ENCODE peak calls at places on chromosomes 16 and 17, in four cellular contexts. B is MM.1S, Y is astrocyte, D is HepG2. O is an unnamed sample.

GRCh38 chr16:1275791-1276579 is 20.1 kb downstream of the TPSD1 start:
- DNase-seq in Y (no peak), D (no peak), B (no peak), O (peak)

GRCh38 chr16:14150796-14151195 is 79.7 kb downstream of the MRTFB start:
- DNase-seq in D (no peak), Y (no peak), B (no peak), O (no peak)

GRCh38 chr17:16150251-16150859 is 65.0 kb downstream of the NCOR1 start:
- DNase-seq in D (no peak), Y (peak), B (no peak), O (no peak)

GRCh38 chr16:642189-643049 is 791 bp downstream of the MCRIP2 start:
- DNase-seq in B (peak), Y (no peak), D (peak), O (peak)

GRCh38 chr16:77171750-77172635 is 19.0 kb upstream of the MON1B start:
- DNase-seq in B (peak), Y (peak), D (peak), O (peak)

GRCh38 chr17:48997103-48997826 is at the start of gene IGF2BP1:
- DNase-seq in Y (no peak), D (peak), B (no peak), O (peak)

GRCh38 chr17:55233840-55234239 is 30.9 kb upstream of the HLF start:
- DNase-seq in D (no peak), B (no peak), Y (no peak), O (no peak)

GRCh38 chr16:32116080-32116479 is 137.0 kb upstream of the TP53TG3D start:
- DNase-seq in D (no peak), Y (no peak), B (peak), O (no peak)

GRCh38 chr16:12539185-12539929 is 264.3 kb downstream of the CPPED1 start:
- DNase-seq in Y (peak), B (no peak), D (no peak), O (no peak)

GRCh38 chr17:601462-602303 is 113.0 kb downstream of the VPS53 start:
- DNase-seq in Y (peak), B (no peak), D (no peak), O (peak)

GRCh38 chr17:602436-602835 is 112.2 kb downstream of the VPS53 start:
- DNase-seq in B (no peak), D (no peak), Y (no peak), O (no peak)

GRCh38 chr17:596287-596686 is 118.4 kb downstream of the VPS53 start:
- DNase-seq in D (no peak), B (no peak), Y (no peak), O (peak)

GRCh38 chr17:600576-601301 is 113.9 kb downstream of the VPS53 start:
- DNase-seq in D (no peak), B (no peak), Y (peak), O (peak)

DNA sequence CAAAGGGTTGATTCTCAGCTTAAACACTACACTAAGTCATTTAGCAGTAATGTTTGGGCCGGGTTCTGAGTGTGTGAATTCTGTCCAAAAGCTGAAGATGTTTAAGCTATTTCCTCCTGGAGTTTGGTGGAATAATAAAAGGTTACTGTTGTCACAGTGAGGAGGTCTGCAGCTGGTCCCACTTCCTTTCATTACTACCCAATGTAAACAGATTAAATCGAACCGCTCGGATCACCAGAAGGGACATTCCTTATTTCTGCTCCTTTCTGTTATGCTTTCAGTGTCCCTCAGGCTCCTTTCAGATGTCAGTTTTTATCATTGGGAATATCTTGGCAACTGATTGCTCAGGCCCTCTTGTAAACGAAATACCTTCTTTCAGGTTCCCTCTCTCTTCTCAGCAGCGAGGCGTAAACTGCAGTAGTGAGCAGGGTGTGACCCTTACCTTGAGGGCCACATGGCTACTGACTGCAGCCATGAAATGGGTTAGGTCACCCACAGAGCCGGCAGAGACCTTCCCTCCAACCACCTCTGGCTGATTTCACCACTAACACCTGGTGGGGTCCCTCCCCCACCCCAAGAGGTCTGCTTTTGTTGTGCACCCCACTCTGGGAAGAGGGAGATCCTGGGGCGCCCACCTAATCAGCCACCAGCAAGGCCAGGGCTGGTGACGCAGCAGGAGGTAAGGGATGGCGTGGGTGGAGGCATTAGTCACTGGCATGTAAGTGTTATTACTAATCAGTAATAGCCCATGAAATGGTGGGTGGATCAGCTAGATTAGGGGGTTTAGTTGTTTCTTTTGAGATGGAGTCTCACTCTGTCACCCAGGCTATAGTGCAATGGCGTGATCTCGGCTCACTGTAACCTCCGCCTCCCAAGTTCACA is 117.6 kb downstream of the VPS53 start:
- DNase-seq in B (no peak), D (no peak), Y (peak), O (peak)
- H3K27ac ChIP-seq in B (no peak), D (no peak), Y (peak), O (peak)

GRCh38 chr17:67165201-67165600 is 79.8 kb downstream of the HELZ start:
- DNase-seq in B (no peak), Y (no peak), D (no peak), O (no peak)
- H2AFZ ChIP-seq in B (no peak), Y (no peak), D (no peak), O (no peak)

DNA sequence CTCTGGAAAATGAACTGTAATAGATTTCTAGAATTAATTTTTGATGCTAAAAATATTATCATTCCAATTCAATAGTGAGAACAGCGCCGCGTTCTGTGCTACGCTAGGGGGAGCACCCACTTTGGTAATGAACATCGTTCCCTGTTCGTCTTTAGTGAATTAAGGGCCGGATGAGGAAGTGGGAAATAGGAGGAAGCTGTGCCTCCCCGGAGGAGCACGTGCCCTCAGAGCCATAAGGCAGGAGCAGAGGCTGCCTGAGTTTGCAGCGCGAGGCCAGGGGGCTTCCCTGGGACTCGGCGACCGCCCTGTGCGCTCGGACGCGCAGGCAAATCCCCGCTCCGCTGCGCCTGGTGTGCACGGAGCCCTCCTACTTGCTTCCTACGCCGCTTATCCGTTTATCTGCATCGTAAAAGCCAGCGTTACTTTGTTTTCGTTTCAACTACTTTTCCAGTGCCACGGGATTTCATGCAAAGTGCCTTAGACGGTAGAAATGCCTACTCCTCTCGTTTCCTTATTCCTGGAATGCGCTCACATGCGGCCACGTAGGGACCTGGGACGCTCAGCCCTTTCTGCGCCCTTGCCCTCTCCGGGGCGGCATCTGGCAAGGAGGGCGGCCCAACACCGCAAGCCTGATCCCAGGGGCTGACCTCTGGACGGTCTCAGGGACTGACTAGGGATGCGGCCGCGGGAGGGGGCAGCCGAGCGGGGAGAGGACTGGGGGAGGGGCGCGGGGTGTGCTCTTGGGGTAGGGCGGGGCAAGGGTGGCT is 76.4 kb downstream of the KCNJ12 start:
- DNase-seq in Y (peak), B (no peak), D (peak), O (peak)
- H3K27ac ChIP-seq in Y (no peak), B (no peak), D (no peak), O (no peak)

GRCh38 chr17:40960144-40960543 is 6.6 kb downstream of the KRT39 start:
- DNase-seq in Y (no peak), B (no peak), D (no peak), O (no peak)

GRCh38 chr17:40966848-40967247 is at the start of gene KRT39:
- DNase-seq in B (no peak), D (no peak), Y (no peak), O (no peak)

GRCh38 chr17:40962059-40962561 is 4.6 kb downstream of the KRT39 start:
- DNase-seq in D (no peak), Y (no peak), B (peak), O (no peak)

GRCh38 chr17:40961586-40961985 is 5.2 kb downstream of the KRT39 start:
- DNase-seq in B (no peak), Y (no peak), D (no peak), O (no peak)

GRCh38 chr17:40963838-40964237 is 2.9 kb downstream of the KRT39 start:
- DNase-seq in D (no peak), B (peak), Y (no peak), O (no peak)
- H2AFZ ChIP-seq in D (no peak), B (no peak), Y (no peak), O (peak)

DNA sequence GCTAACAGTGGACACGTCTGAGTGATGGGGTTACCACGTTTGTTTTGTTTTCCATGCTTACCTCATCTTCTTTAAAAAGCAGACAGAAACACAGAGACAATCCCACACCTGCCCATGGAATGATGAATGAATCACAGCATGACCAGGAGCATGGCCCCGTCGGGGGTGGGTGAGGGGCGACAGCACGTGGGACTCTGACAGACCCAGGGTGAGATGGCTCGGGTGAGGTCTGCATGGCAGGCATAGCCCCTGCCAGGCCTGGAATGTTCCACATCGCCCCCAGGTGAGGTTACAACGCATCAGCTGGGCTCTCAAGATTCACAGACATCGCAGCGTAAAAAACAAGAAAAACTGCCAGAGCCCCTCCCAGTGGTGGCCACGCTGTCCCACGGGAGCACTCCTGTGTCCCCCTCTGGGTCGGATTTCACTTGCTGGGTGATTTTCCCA is 18.1 kb downstream of the SLC7A5 start:
- DNase-seq in B (no peak), D (no peak), Y (no peak), O (peak)
- H3K27ac ChIP-seq in B (no peak), D (peak), Y (no peak), O (peak)

GRCh38 chr17:77746391-77746790 is 212.1 kb upstream of the TNRC6C start:
- DNase-seq in Y (no peak), D (no peak), B (no peak), O (no peak)
- H2AFZ ChIP-seq in Y (no peak), D (no peak), B (no peak), O (no peak)

GRCh38 chr17:32862940-32863339 is 14.0 kb downstream of the MYO1D start:
- DNase-seq in Y (no peak), D (no peak), B (peak), O (no peak)

GRCh38 chr17:32861979-32862378 is 14.9 kb downstream of the MYO1D start:
- DNase-seq in B (no peak), D (no peak), Y (no peak), O (no peak)

GRCh38 chr17:32863559-32863958 is 13.4 kb downstream of the MYO1D start:
- DNase-seq in B (no peak), Y (no peak), D (no peak), O (no peak)

GRCh38 chr17:32855620-32856019 is 21.3 kb downstream of the MYO1D start:
- DNase-seq in D (no peak), Y (no peak), B (no peak), O (no peak)

GRCh38 chr17:32859857-32860525 is 16.9 kb downstream of the MYO1D start:
- DNase-seq in Y (no peak), B (no peak), D (no peak), O (no peak)
- H3K27ac ChIP-seq in Y (no peak), B (no peak), D (no peak), O (no peak)

GRCh38 chr16:81005644-81006471 is 827 bp downstream of the CMC2 start:
- DNase-seq in D (peak), B (peak), Y (no peak), O (no peak)

GRCh38 chr16:81006472-81007311 is at the start of the genes CENPN and CMC2:
- DNase-seq in Y (peak), D (peak), B (peak), O (peak)

GRCh38 chr16:81003610-81004460 is 2.9 kb downstream of the CMC2 start:
- DNase-seq in D (no peak), B (peak), Y (peak), O (no peak)

GRCh38 chr16:81003064-81003463 is 3.6 kb downstream of the CMC2 start:
- DNase-seq in B (no peak), Y (no peak), D (no peak), O (no peak)

GRCh38 chr16:81004646-81005353 is 1.9 kb downstream of the CMC2 start:
- DNase-seq in D (peak), Y (no peak), B (peak), O (peak)
- H2AFZ ChIP-seq in D (no peak), Y (no peak), B (no peak), O (peak)

GRCh38 chr16:47676628-47677177 is 215.6 kb downstream of the PHKB start:
- DNase-seq in Y (no peak), D (no peak), B (no peak), O (no peak)
- H3K27ac ChIP-seq in Y (no peak), D (no peak), B (no peak), O (no peak)

DNA sequence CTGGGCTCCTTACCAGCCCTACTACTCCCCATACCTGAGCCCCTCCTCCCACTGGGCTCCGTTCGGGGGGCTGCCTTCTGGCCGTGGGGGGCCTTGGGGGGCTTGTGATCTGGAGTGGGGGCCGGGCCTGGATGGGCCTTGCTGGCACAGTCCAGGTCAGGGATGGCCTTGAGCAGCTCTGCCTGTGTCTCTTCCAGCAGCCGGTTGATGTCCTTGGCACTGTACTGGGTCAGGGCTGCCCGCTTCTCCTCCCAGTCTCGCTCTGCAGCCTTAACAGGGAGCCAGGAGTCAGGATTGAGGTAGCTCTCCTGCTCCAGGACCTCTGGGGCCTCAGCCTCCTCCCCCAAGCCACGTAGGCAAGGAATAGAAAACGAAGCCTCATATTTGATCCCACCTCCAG is 54.6 kb downstream of the SRCIN1 start:
- DNase-seq in Y (no peak), D (no peak), B (no peak), O (no peak)
- H2AFZ ChIP-seq in Y (no peak), D (no peak), B (no peak), O (peak)

O was measured in osteoblast.